ENCODE peak calls at places on chromosomes 2 and 18, in four cellular contexts. C is GM12891, F is type B pancreatic cell, D is bronchial epithelial cell. M is an unnamed sample.

GRCh38 chr2:88927142-88927541 is 235.7 kb downstream of the RPIA start:
- DNase-seq in F (no peak), C (no peak), D (no peak), M (no peak)

GRCh38 chr18:10726198-10727068 is 200.6 kb downstream of the NAPG start:
- DNase-seq in F (no peak), D (peak), C (no peak), M (no peak)

GRCh38 chr2:19346983-19347618 is 11.3 kb downstream of the OSR1 start:
- DNase-seq in F (no peak), D (no peak), C (no peak), M (no peak)

GRCh38 chr2:103991591-103991990 is 862.3 kb upstream of the POU3F3 start:
- DNase-seq in D (peak), F (no peak), C (no peak), M (no peak)

GRCh38 chr2:19114754-19115231 is 243.6 kb downstream of the OSR1 start:
- DNase-seq in C (no peak), F (no peak), D (peak), M (no peak)

GRCh38 chr18:9577361-9577760 is 37.0 kb downstream of the PPP4R1 start:
- DNase-seq in F (no peak), C (no peak), D (no peak), M (no peak)

GRCh38 chr2:23381084-23381483 is 3.9 kb upstream of the KLHL29 start:
- DNase-seq in C (no peak), D (peak), F (no peak), M (no peak)

GRCh38 chr2:36071698-36072097 is 283.9 kb upstream of the CRIM1 start:
- DNase-seq in D (no peak), F (no peak), C (no peak), M (no peak)

GRCh38 chr2:85278361-85278760 is 49.4 kb downstream of the TGOLN2 start:
- DNase-seq in C (no peak), F (no peak), D (no peak), M (no peak)

GRCh38 chr2:105373344-105373781 is 25.5 kb downstream of the FHL2 start:
- DNase-seq in D (no peak), F (no peak), C (no peak), M (no peak)

GRCh38 chr2:236545248-236545658 is 24.4 kb upstream of the ACKR3 start:
- DNase-seq in D (no peak), C (no peak), F (no peak), M (no peak)

GRCh38 chr2:162607915-162608314 is 230.7 kb downstream of the KCNH7 start:
- DNase-seq in F (no peak), D (no peak), C (no peak), M (no peak)

GRCh38 chr18:79950440-79951341 is 762 bp downstream of the SLC66A2 start:
- DNase-seq in D (no peak), C (peak), F (peak), M (no peak)

GRCh38 chr2:69224495-69224803 is 162.6 kb downstream of the GFPT1 start:
- DNase-seq in F (no peak), D (no peak), C (no peak), M (no peak)

GRCh38 chr2:173184031-173185004 is 108.7 kb downstream of the MAP3K20 start:
- DNase-seq in C (no peak), F (no peak), D (peak), M (peak)

GRCh38 chr18:64639536-64639935 is 490.6 kb upstream of the LINC00305 start:
- DNase-seq in C (no peak), F (no peak), D (no peak), M (no peak)

GRCh38 chr2:181674466-181674865 is 5.9 kb downstream of the NEUROD1 start:
- DNase-seq in C (no peak), F (no peak), D (no peak), M (no peak)

GRCh38 chr2:45289018-45289417 is 279.8 kb upstream of the SIX2 start:
- DNase-seq in C (no peak), D (no peak), F (no peak), M (no peak)

GRCh38 chr2:54590216-54590961 is 133.1 kb upstream of the EML6 start:
- DNase-seq in F (no peak), D (no peak), C (no peak), M (no peak)

GRCh38 chr2:115505331-115505730 is 1062.9 kb downstream of the DPP10 start:
- DNase-seq in F (no peak), C (no peak), D (no peak), M (no peak)

GRCh38 chr2:105244443-105244842 is 2.9 kb downstream of the GPR45 start:
- DNase-seq in D (no peak), C (no peak), F (no peak), M (no peak)

GRCh38 chr18:37434161-37434860 is 131.3 kb downstream of the CELF4 start:
- DNase-seq in C (no peak), F (no peak), D (no peak), M (no peak)

GRCh38 chr18:80010551-80010906 is 22.2 kb upstream of the TXNL4A start:
- DNase-seq in D (no peak), C (no peak), F (no peak), M (no peak)

GRCh38 chr2:112155331-112156151 is 17.4 kb downstream of the FBLN7 start:
- DNase-seq in D (no peak), C (no peak), F (no peak), M (no peak)

GRCh38 chr18:36302676-36303075 is 5.2 kb downstream of the FHOD3 start:
- DNase-seq in C (no peak), F (no peak), D (peak), M (no peak)

GRCh38 chr18:8121942-8122480 is 487.2 kb upstream of the RAB12 start:
- DNase-seq in F (no peak), D (peak), C (no peak), M (no peak)